ENCODE peak calls at places on chromosome 4, in five cellular contexts. One of them, this sample, is unnamed. For H3K4me1 and H3K27me3, the result is how much of the 10 kb centered on the place peaks cover.

GRCh38 chr4:163613375-163613774 is 118.9 kb downstream of the TMA16 start:
- DNase-seq in K562: no peak
- DNase-seq in SK-N-SH: no peak
- DNase-seq in right cardiac atrium: no peak
- DNase-seq in transverse colon: no peak
- DNase-seq in this sample: no peak

GRCh38 chr4:86565641-86566040 is 28.5 kb upstream of the PTPN13 start:
- DNase-seq in K562: no peak
- DNase-seq in SK-N-SH: no peak
- DNase-seq in right cardiac atrium: no peak
- DNase-seq in transverse colon: no peak
- DNase-seq in this sample: no peak

GRCh38 chr4:169117591-169118081 is 107.6 kb upstream of the CBR4 start:
- DNase-seq in K562: no peak
- DNase-seq in SK-N-SH: no peak
- DNase-seq in right cardiac atrium: no peak
- DNase-seq in transverse colon: no peak
- DNase-seq in this sample: no peak

GRCh38 chr4:87037921-87038320 is 103.1 kb downstream of the AFF1 start:
- DNase-seq in K562: no peak
- DNase-seq in SK-N-SH: no peak
- DNase-seq in right cardiac atrium: no peak
- DNase-seq in transverse colon: no peak
- DNase-seq in this sample: no peak

GRCh38 chr4:152255437-152255836 is 280.5 kb downstream of the FBXW7 start:
- DNase-seq in K562: no peak
- DNase-seq in SK-N-SH: no peak
- DNase-seq in right cardiac atrium: peak
- DNase-seq in transverse colon: no peak
- DNase-seq in this sample: no peak

GRCh38 chr4:4492161-4492847 is 49.5 kb downstream of the STX18 start:
- DNase-seq in K562: no peak
- DNase-seq in SK-N-SH: no peak
- DNase-seq in right cardiac atrium: no peak
- DNase-seq in transverse colon: no peak
- DNase-seq in this sample: no peak

GRCh38 chr4:3491681-3492405 is 28.7 kb downstream of the DOK7 start:
- DNase-seq in K562: no peak
- DNase-seq in SK-N-SH: peak
- DNase-seq in right cardiac atrium: no peak
- DNase-seq in transverse colon: no peak
- DNase-seq in this sample: no peak

GRCh38 chr4:140924761-140925392 is 168.7 kb upstream of the TBC1D9 start:
- DNase-seq in K562: no peak
- DNase-seq in SK-N-SH: peak
- DNase-seq in right cardiac atrium: no peak
- DNase-seq in transverse colon: no peak
- DNase-seq in this sample: no peak

GRCh38 chr4:88535090-88535755 is 11.6 kb upstream of the PYURF start:
- DNase-seq in K562: no peak
- DNase-seq in SK-N-SH: no peak
- DNase-seq in right cardiac atrium: no peak
- DNase-seq in transverse colon: no peak
- DNase-seq in this sample: no peak

GRCh38 chr4:181959121-181959520 is 284.1 kb upstream of the TENM3 start:
- DNase-seq in K562: no peak
- DNase-seq in SK-N-SH: no peak
- DNase-seq in right cardiac atrium: no peak
- DNase-seq in transverse colon: no peak
- DNase-seq in this sample: no peak

GRCh38 chr4:36337665-36338064 is 56.2 kb downstream of the DTHD1 start:
- DNase-seq in K562: no peak
- DNase-seq in SK-N-SH: no peak
- DNase-seq in right cardiac atrium: no peak
- DNase-seq in transverse colon: no peak
- DNase-seq in this sample: no peak

GRCh38 chr4:81806485-81806884 is 334.8 kb upstream of the RASGEF1B start:
- DNase-seq in K562: no peak
- DNase-seq in SK-N-SH: no peak
- DNase-seq in right cardiac atrium: no peak
- DNase-seq in transverse colon: no peak
- DNase-seq in this sample: no peak

GRCh38 chr4:75919914-75920313 is 17.7 kb upstream of the PPEF2 start:
- DNase-seq in K562: no peak
- DNase-seq in SK-N-SH: no peak
- DNase-seq in right cardiac atrium: peak
- DNase-seq in transverse colon: peak
- DNase-seq in this sample: no peak

GRCh38 chr4:18020145-18020670 is 1.3 kb downstream of the LCORL start:
- DNase-seq in K562: no peak
- DNase-seq in SK-N-SH: no peak
- DNase-seq in right cardiac atrium: peak
- DNase-seq in transverse colon: peak
- DNase-seq in this sample: no peak

GRCh38 chr4:98284640-98285046 is 23.5 kb downstream of the RAP1GDS1 start:
- DNase-seq in K562: no peak
- DNase-seq in SK-N-SH: no peak
- DNase-seq in right cardiac atrium: no peak
- DNase-seq in transverse colon: no peak
- DNase-seq in this sample: no peak

GRCh38 chr4:172125438-172125837 is 312.2 kb downstream of the GALNTL6 start:
- DNase-seq in K562: no peak
- DNase-seq in SK-N-SH: no peak
- DNase-seq in right cardiac atrium: no peak
- DNase-seq in transverse colon: no peak
- DNase-seq in this sample: no peak

GRCh38 chr4:69617083-69617694 is 22.3 kb downstream of the UGT2A2 start:
- DNase-seq in K562: peak
- DNase-seq in SK-N-SH: no peak
- DNase-seq in right cardiac atrium: no peak
- DNase-seq in transverse colon: no peak
- DNase-seq in this sample: no peak

GRCh38 chr4:133801858-133802257 is 399.7 kb downstream of the PABPC4L start:
- DNase-seq in K562: no peak
- DNase-seq in SK-N-SH: no peak
- DNase-seq in right cardiac atrium: no peak
- DNase-seq in transverse colon: no peak
- DNase-seq in this sample: no peak

GRCh38 chr4:151260526-151260925 is 16.4 kb upstream of the PRSS48 start:
- DNase-seq in K562: no peak
- DNase-seq in SK-N-SH: no peak
- DNase-seq in right cardiac atrium: no peak
- DNase-seq in transverse colon: no peak
- DNase-seq in this sample: no peak

GRCh38 chr4:22957774-22958173 is 265.0 kb downstream of the GBA3 start:
- DNase-seq in K562: no peak
- DNase-seq in SK-N-SH: no peak
- DNase-seq in right cardiac atrium: no peak
- DNase-seq in transverse colon: no peak
- DNase-seq in this sample: no peak

GRCh38 chr4:23945521-23946017 is 55.7 kb upstream of the PPARGC1A start:
- DNase-seq in K562: no peak
- DNase-seq in SK-N-SH: no peak
- DNase-seq in right cardiac atrium: no peak
- DNase-seq in transverse colon: peak
- DNase-seq in this sample: no peak

GRCh38 chr4:146072381-146072780 is 103.1 kb upstream of the LSM6 start:
- DNase-seq in K562: no peak
- DNase-seq in SK-N-SH: no peak
- DNase-seq in right cardiac atrium: no peak
- DNase-seq in transverse colon: no peak
- DNase-seq in this sample: no peak

GRCh38 chr4:56972389-56972788 is 5.0 kb downstream of the NOA1 start:
- DNase-seq in K562: no peak
- DNase-seq in SK-N-SH: no peak
- DNase-seq in right cardiac atrium: no peak
- DNase-seq in transverse colon: no peak
- DNase-seq in this sample: no peak

GRCh38 chr4:154277164-154277563 is 214.4 kb downstream of the DCHS2 start:
- DNase-seq in K562: no peak
- DNase-seq in SK-N-SH: no peak
- DNase-seq in right cardiac atrium: no peak
- DNase-seq in transverse colon: no peak
- DNase-seq in this sample: no peak

GRCh38 chr4:38805530-38806145 is 1.0 kb upstream of the TLR1 start:
- DNase-seq in K562: no peak
- DNase-seq in SK-N-SH: no peak
- DNase-seq in right cardiac atrium: no peak
- DNase-seq in transverse colon: peak
- DNase-seq in this sample: no peak

GRCh38 chr4:84596826-84597225 is 13.9 kb downstream of the CDS1 start:
- DNase-seq in K562: no peak
- DNase-seq in SK-N-SH: no peak
- DNase-seq in right cardiac atrium: no peak
- DNase-seq in transverse colon: no peak
- DNase-seq in this sample: no peak

GRCh38 chr4:156132196-156132595 is 178.5 kb upstream of the CTSO start:
- DNase-seq in K562: no peak
- DNase-seq in SK-N-SH: no peak
- DNase-seq in right cardiac atrium: no peak
- DNase-seq in transverse colon: no peak
- DNase-seq in this sample: no peak

GRCh38 chr4:137531951-137532868 is at the start of gene PCDH18:
- DNase-seq in K562: no peak
- DNase-seq in SK-N-SH: peak
- DNase-seq in right cardiac atrium: peak
- DNase-seq in transverse colon: peak
- DNase-seq in this sample: peak

DNA sequence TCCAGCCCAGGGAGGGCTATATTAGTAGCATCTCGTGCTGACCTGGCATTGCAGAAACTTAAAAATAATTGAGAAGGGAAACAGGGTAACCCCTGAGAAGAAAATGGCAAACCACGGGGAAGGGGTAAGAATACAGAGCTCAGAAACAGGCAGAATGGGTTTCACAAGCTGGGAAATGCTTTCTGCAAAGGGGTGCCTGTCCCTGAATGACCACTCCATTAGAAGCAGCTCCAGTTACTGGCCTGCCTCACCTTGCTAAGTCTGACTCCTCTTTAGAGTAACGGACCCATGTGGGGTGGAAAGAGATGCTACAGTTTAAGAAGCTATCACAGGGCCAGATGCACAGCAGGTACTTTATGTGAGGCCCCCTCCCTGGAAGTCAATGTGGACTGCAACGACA is 2.5 kb downstream of the WDR1 start:
- DNase-seq in K562: no peak
- DNase-seq in SK-N-SH: no peak
- DNase-seq in right cardiac atrium: no peak
- DNase-seq in transverse colon: no peak
- DNase-seq in this sample: no peak
- H3K4me1 ChIP-seq in K562: under half
- H3K4me1 ChIP-seq in SK-N-SH: under half
- H3K4me1 ChIP-seq in right cardiac atrium: under half
- H3K4me1 ChIP-seq in transverse colon: half or more
- H3K4me1 ChIP-seq in this sample: half or more

GRCh38 chr4:7043521-7044414 is 596 bp downstream of the TADA2B start:
- DNase-seq in K562: peak
- DNase-seq in SK-N-SH: no peak
- DNase-seq in right cardiac atrium: peak
- DNase-seq in transverse colon: peak
- DNase-seq in this sample: peak

GRCh38 chr4:7045553-7045952 is 2.4 kb downstream of the TADA2B start:
- DNase-seq in K562: no peak
- DNase-seq in SK-N-SH: no peak
- DNase-seq in right cardiac atrium: no peak
- DNase-seq in transverse colon: no peak
- DNase-seq in this sample: no peak

GRCh38 chr4:7042697-7043464 is at the start of gene TADA2B:
- DNase-seq in K562: peak
- DNase-seq in SK-N-SH: peak
- DNase-seq in right cardiac atrium: peak
- DNase-seq in transverse colon: peak
- DNase-seq in this sample: peak

GRCh38 chr4:7045961-7046921 is 3.1 kb downstream of the TADA2B start:
- DNase-seq in K562: no peak
- DNase-seq in SK-N-SH: no peak
- DNase-seq in right cardiac atrium: no peak
- DNase-seq in transverse colon: no peak
- DNase-seq in this sample: no peak

GRCh38 chr4:7044415-7044930 is 1.3 kb downstream of the TADA2B start:
- DNase-seq in K562: no peak
- DNase-seq in SK-N-SH: no peak
- DNase-seq in right cardiac atrium: no peak
- DNase-seq in transverse colon: no peak
- DNase-seq in this sample: no peak
- H3K27ac ChIP-seq in K562: no peak
- H3K27ac ChIP-seq in SK-N-SH: no peak
- H3K27ac ChIP-seq in right cardiac atrium: peak
- H3K27ac ChIP-seq in transverse colon: peak
- H3K27ac ChIP-seq in this sample: peak

DNA sequence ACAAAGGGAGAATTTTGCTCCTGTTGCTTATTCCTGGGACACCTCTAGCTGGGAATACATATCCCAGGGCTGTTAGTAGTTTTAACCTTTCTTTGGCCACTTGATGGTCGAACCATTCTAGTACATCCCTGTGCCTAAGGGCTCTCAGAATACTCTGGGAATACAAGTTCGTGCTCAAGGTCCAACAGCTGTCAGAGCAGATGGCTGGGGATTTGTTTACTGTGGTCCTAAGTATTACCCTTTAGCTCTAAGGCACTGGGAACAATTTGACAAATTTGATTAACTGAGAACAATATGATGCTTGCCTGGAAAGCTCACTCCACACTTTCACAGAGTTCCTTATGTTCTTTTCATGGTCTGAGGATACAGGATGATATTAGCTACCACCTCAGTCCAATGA is 47.3 kb upstream of the PHOX2B start:
- DNase-seq in K562: no peak
- DNase-seq in SK-N-SH: peak
- DNase-seq in right cardiac atrium: no peak
- DNase-seq in transverse colon: no peak
- DNase-seq in this sample: no peak
- H3K27me3 ChIP-seq in K562: under half
- H3K27me3 ChIP-seq in SK-N-SH: under half
- H3K27me3 ChIP-seq in right cardiac atrium: under half
- H3K27me3 ChIP-seq in transverse colon: under half
- H3K27me3 ChIP-seq in this sample: under half

DNA sequence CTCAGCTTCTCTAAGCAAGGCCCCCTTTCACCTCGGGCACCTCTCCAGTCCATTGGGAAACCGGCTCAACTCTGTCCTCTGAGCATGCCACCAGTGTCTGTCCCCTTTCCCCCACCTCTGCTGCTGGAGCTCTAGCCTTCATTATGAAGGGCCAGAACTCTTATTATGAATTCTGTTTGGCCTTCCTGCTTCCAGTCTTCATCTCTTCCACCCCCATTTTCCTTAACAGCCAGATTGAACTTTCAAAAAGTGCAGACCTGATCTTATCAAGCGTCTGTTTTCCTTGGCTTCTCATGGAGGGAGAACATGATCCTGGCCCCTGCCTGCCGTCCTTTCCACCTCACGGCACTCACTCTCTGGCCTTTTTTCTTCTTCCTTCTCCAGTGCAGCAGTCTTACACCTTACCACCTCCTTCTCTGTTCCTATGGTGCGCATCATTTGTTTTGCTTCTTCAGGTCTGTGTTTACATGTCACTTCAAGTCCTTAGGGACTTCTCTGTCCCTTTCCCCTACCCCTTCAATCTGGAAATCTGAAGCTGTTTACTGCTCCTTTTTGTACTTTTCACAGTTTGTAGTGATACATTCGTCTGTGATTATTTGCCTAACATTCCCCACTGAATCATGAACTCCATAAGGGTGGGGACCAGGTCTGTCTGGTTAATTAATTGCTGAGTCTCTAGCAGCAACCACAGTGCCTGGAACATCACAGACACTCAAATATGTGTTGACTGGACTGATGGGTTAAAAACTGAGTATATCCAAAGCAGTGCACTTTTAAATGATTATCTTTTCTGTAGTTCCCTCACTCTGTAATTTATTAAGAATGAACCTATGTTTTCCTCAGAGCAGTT is 55.8 kb downstream of the FNIP2 start:
- DNase-seq in K562: no peak
- DNase-seq in SK-N-SH: peak
- DNase-seq in right cardiac atrium: peak
- DNase-seq in transverse colon: no peak
- DNase-seq in this sample: no peak
- H3K4me1 ChIP-seq in K562: half or more
- H3K4me1 ChIP-seq in SK-N-SH: under half
- H3K4me1 ChIP-seq in right cardiac atrium: under half
- H3K4me1 ChIP-seq in transverse colon: half or more
- H3K4me1 ChIP-seq in this sample: half or more